ENCODE peak calls at places on chromosomes 1 and 21, in nine cellular contexts. D, H, U, F, R, X, Q, B and A are unnamed samples.

GRCh38 chr1:56547977-56548376 is 31.4 kb downstream of the PLPP3 start:
- DNase-seq in D (no peak), H (no peak), U (no peak), F (no peak), R (no peak), X (no peak), Q (peak; percentile 82), B (no peak), A (no peak)

GRCh38 chr1:195415584-195415983 is 1192.7 kb downstream of the KCNT2 start:
- DNase-seq in D (no peak), H (no peak), U (no peak), F (no peak), R (no peak), X (no peak), Q (no peak), B (no peak), A (no peak)

GRCh38 chr1:44688760-44689446 is 14.4 kb downstream of the ARMH1 start:
- DNase-seq in D (no peak), H (peak; percentile 21), U (no peak), F (no peak), R (no peak), X (no peak), Q (no peak), B (no peak), A (no peak)

GRCh38 chr1:3390291-3390690 is 64.2 kb upstream of the ARHGEF16 start:
- DNase-seq in D (no peak), H (no peak), U (no peak), F (no peak), R (no peak), X (no peak), Q (no peak), B (no peak), A (no peak)

GRCh38 chr1:222627232-222627631 is 9.3 kb downstream of the MIA3 start:
- DNase-seq in D (no peak), H (no peak), U (no peak), F (no peak), R (no peak), X (no peak), Q (no peak), B (no peak), A (no peak)

GRCh38 chr21:46065993-46066842 is 31.7 kb upstream of the COL6A2 start:
- DNase-seq in D (no peak), H (peak; percentile 26), U (no peak), F (no peak), R (no peak), X (peak; percentile 79), Q (peak; percentile 18), B (peak; percentile 62), A (no peak)

GRCh38 chr1:83098791-83099190 is 900.1 kb downstream of the TTLL7 start:
- DNase-seq in D (no peak), H (no peak), U (no peak), F (no peak), R (no peak), X (no peak), Q (no peak), B (no peak), A (no peak)

GRCh38 chr1:1539310-1540014 is 962 bp downstream of the TMEM240 start:
- DNase-seq in D (peak; percentile 79), H (peak; percentile 43), U (no peak), F (no peak), R (no peak), X (no peak), Q (peak; percentile 68), B (peak; percentile 46), A (no peak)

GRCh38 chr1:84086189-84086588 is 57.9 kb upstream of the PRKACB start:
- DNase-seq in D (no peak), H (no peak), U (no peak), F (no peak), R (no peak), X (no peak), Q (peak; percentile 26), B (no peak), A (peak; percentile 49)

GRCh38 chr21:33373451-33373850 is 29.8 kb upstream of the IFNGR2 start:
- DNase-seq in D (no peak), H (no peak), U (no peak), F (no peak), R (no peak), X (no peak), Q (no peak), B (no peak), A (peak; percentile 45)

GRCh38 chr1:172325562-172325961 is 94.9 kb upstream of the C1orf105 start:
- DNase-seq in D (no peak), H (no peak), U (no peak), F (peak; percentile 66), R (no peak), X (no peak), Q (no peak), B (peak; percentile 36), A (no peak)

GRCh38 chr1:86739901-86740507 is 35.6 kb downstream of the SH3GLB1 start:
- DNase-seq in D (no peak), H (no peak), U (peak; percentile 25), F (no peak), R (no peak), X (no peak), Q (no peak), B (no peak), A (no peak)

GRCh38 chr1:51569284-51570062 is 47.4 kb upstream of the OSBPL9 start:
- DNase-seq in D (no peak), H (peak; percentile 62), U (peak; percentile 71), F (peak; percentile 51), R (no peak), X (no peak), Q (no peak), B (peak; percentile 32), A (no peak)

GRCh38 chr1:108893141-108893530 is 16.4 kb downstream of the GPSM2 start:
- DNase-seq in D (no peak), H (no peak), U (no peak), F (no peak), R (no peak), X (no peak), Q (no peak), B (no peak), A (no peak)

GRCh38 chr1:11929849-11930248 is 3.6 kb upstream of the KIAA2013 start:
- DNase-seq in D (peak; percentile 66), H (peak; percentile 88), U (peak; percentile 76), F (peak; percentile 32), R (no peak), X (no peak), Q (peak; percentile 90), B (peak; percentile 77), A (no peak)

GRCh38 chr1:225349826-225350225 is 78.0 kb downstream of the LBR start:
- DNase-seq in D (no peak), H (no peak), U (no peak), F (no peak), R (no peak), X (no peak), Q (no peak), B (no peak), A (no peak)

GRCh38 chr1:72322910-72323309 is 40.6 kb upstream of the NEGR1 start:
- DNase-seq in D (no peak), H (no peak), U (no peak), F (no peak), R (no peak), X (no peak), Q (no peak), B (no peak), A (no peak)

DNA sequence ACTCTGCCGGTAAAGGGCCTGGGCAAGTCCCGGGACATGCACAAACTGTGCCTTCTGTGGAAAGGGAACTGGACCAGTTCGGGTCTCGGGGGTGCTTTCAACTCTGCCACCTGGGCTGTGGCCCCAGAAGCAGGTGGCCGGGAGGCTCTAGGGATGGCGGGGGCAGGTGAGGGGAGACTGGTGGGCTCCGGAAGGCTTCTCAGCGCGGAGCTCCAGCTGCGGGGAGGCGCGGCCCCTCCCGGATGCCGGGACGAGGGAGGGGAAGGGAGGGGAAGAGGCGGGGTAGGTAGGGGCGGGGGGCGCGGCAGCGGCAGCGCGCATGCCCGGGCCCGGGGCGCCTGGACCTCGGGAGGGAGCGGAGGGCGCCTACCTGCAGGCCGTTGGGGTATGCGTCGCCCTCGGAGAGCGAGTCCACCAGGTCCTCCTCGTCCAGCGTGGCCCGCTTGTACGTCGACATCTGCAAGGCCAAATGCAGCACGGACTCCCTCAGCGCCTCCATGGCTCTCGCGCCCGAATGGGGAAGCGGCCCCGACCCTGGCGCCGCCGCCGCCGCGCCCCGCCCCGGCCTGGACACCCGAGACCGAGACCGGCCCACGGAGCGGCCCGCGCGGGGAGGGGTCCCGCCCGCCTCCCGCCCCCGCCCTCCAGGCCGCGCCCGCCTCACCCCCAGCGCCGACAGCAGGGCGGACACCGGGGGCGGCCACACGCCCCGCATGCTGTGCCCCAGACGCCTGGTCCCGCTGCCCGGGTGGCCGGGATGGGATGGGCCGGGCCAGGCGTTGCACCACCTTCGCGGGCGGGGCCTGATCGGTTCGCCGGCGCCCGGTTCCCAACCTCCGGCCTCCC is at the start of gene ECE1:
- DNase-seq in D (peak; percentile 60), H (peak; percentile 48), U (peak; percentile 72), F (peak; percentile 42), R (no peak), X (no peak), Q (peak; percentile 66), B (no peak), A (peak; percentile 80)
- H3K4me1 ChIP-seq in D (peaks cover 21% of the 10 kb centered on the region), H (peaks cover 48% of the 10 kb centered on the region), U (peaks cover 62% of the 10 kb centered on the region), F (peaks cover 47% of the 10 kb centered on the region), R (peaks cover 54% of the 10 kb centered on the region), X (peaks cover 29% of the 10 kb centered on the region), Q (peaks cover 36% of the 10 kb centered on the region), B (peaks cover 23% of the 10 kb centered on the region), A (peaks cover 38% of the 10 kb centered on the region)

GRCh38 chr1:109959632-109959973 is 25.0 kb upstream of the AHCYL1 start:
- DNase-seq in D (no peak), H (no peak), U (no peak), F (no peak), R (no peak), X (no peak), Q (no peak), B (no peak), A (no peak)

GRCh38 chr1:109959974-109960744 is 24.4 kb upstream of the AHCYL1 start:
- DNase-seq in D (peak; percentile 62), H (no peak), U (no peak), F (peak; percentile 96), R (no peak), X (no peak), Q (no peak), B (peak; percentile 80), A (no peak)

GRCh38 chr1:109963864-109964263 is 20.7 kb upstream of the AHCYL1 start:
- DNase-seq in D (no peak), H (no peak), U (no peak), F (no peak), R (no peak), X (no peak), Q (no peak), B (peak; percentile 42), A (no peak)

GRCh38 chr1:109960745-109961094 is 23.8 kb upstream of the AHCYL1 start:
- DNase-seq in D (no peak), H (no peak), U (no peak), F (no peak), R (no peak), X (no peak), Q (no peak), B (no peak), A (no peak)
- TF ChIP-seq CTCF in D (no peak), H (no peak), U (no peak), F (no peak), R (no peak), X (no peak), Q (no peak), B (no peak), A (no peak)

GRCh38 chr1:203276916-203277535 is 28.3 kb upstream of the BTG2 start:
- DNase-seq in D (no peak), H (peak; percentile 58), U (peak; percentile 37), F (no peak), R (no peak), X (no peak), Q (peak; percentile 60), B (no peak), A (peak; percentile 65)
- H3K4me1 ChIP-seq in D (peaks cover 51% of the 10 kb centered on the region), H (peaks cover 48% of the 10 kb centered on the region), U (peaks cover 98% of the 10 kb centered on the region), F (peaks cover 14% of the 10 kb centered on the region), R (peaks cover 37% of the 10 kb centered on the region), X (peaks cover 94% of the 10 kb centered on the region), Q (peaks cover 62% of the 10 kb centered on the region), B (peaks cover 11% of the 10 kb centered on the region), A (peaks cover 50% of the 10 kb centered on the region)

GRCh38 chr1:188295157-188295556 is 1466.4 kb downstream of the PLA2G4A start:
- DNase-seq in D (no peak), H (no peak), U (no peak), F (no peak), R (no peak), X (no peak), Q (no peak), B (no peak), A (no peak)
- TF ChIP-seq CTCF in D (no peak), H (no peak), U (no peak), F (no peak), R (no peak), X (no peak), Q (no peak), B (no peak), A (no peak)